ENCODE peak calls at places on chromosomes 1 and 21, in six cellular contexts. One of them, this sample, is unnamed.

GRCh38 chr1:51569284-51570062 is 47.4 kb upstream of the OSBPL9 start:
- DNase-seq in IMR-90: peak
- DNase-seq in A549: peak
- DNase-seq in K562: peak
- DNase-seq in SK-N-SH: no peak
- DNase-seq in GM12878: peak
- DNase-seq in this sample: peak

GRCh38 chr1:46489169-46489637 is 433 bp upstream of the DMBX1 start:
- DNase-seq in IMR-90: no peak
- DNase-seq in A549: no peak
- DNase-seq in K562: peak
- DNase-seq in SK-N-SH: no peak
- DNase-seq in GM12878: no peak
- DNase-seq in this sample: no peak

GRCh38 chr1:157482717-157483116 is 69.6 kb downstream of the FCRL5 start:
- DNase-seq in IMR-90: no peak
- DNase-seq in A549: no peak
- DNase-seq in K562: no peak
- DNase-seq in SK-N-SH: no peak
- DNase-seq in GM12878: no peak
- DNase-seq in this sample: no peak

GRCh38 chr1:204578867-204579664 is 62.9 kb downstream of the MDM4 start:
- DNase-seq in IMR-90: no peak
- DNase-seq in A549: no peak
- DNase-seq in K562: no peak
- DNase-seq in SK-N-SH: no peak
- DNase-seq in GM12878: peak
- DNase-seq in this sample: no peak

GRCh38 chr1:36097693-36098585 is 9.2 kb downstream of the ADPRS start:
- DNase-seq in IMR-90: no peak
- DNase-seq in A549: no peak
- DNase-seq in K562: no peak
- DNase-seq in SK-N-SH: no peak
- DNase-seq in GM12878: no peak
- DNase-seq in this sample: no peak

GRCh38 chr21:45152265-45152746 is 77.9 kb downstream of the ADARB1 start:
- DNase-seq in IMR-90: no peak
- DNase-seq in A549: no peak
- DNase-seq in K562: peak
- DNase-seq in SK-N-SH: no peak
- DNase-seq in GM12878: no peak
- DNase-seq in this sample: no peak

GRCh38 chr21:43902441-43902840 is 37.4 kb downstream of the AGPAT3 start:
- DNase-seq in IMR-90: peak
- DNase-seq in A549: no peak
- DNase-seq in K562: no peak
- DNase-seq in SK-N-SH: no peak
- DNase-seq in GM12878: no peak
- DNase-seq in this sample: no peak

GRCh38 chr1:2391385-2392070 is at the start of the genes MORN1 and RER1:
- DNase-seq in IMR-90: peak
- DNase-seq in A549: peak
- DNase-seq in K562: peak
- DNase-seq in SK-N-SH: peak
- DNase-seq in GM12878: peak
- DNase-seq in this sample: peak

GRCh38 chr1:244067893-244068292 is 16.8 kb downstream of the ZBTB18 start:
- DNase-seq in IMR-90: peak
- DNase-seq in A549: no peak
- DNase-seq in K562: no peak
- DNase-seq in SK-N-SH: no peak
- DNase-seq in GM12878: no peak
- DNase-seq in this sample: peak

GRCh38 chr1:6343506-6344405 is 49.8 kb downstream of the ACOT7 start:
- DNase-seq in IMR-90: peak
- DNase-seq in A549: peak
- DNase-seq in K562: peak
- DNase-seq in SK-N-SH: peak
- DNase-seq in GM12878: no peak
- DNase-seq in this sample: peak

GRCh38 chr1:153922076-153922837 is 515 bp downstream of the GATAD2B start:
- DNase-seq in IMR-90: no peak
- DNase-seq in A549: no peak
- DNase-seq in K562: peak
- DNase-seq in SK-N-SH: peak
- DNase-seq in GM12878: no peak
- DNase-seq in this sample: peak

GRCh38 chr1:205261946-205262668 is 34.4 kb downstream of the TMCC2 start:
- DNase-seq in IMR-90: peak
- DNase-seq in A549: no peak
- DNase-seq in K562: no peak
- DNase-seq in SK-N-SH: no peak
- DNase-seq in GM12878: no peak
- DNase-seq in this sample: no peak

GRCh38 chr1:232162001-232162400 is 467.9 kb downstream of the SIPA1L2 start:
- DNase-seq in IMR-90: no peak
- DNase-seq in A549: no peak
- DNase-seq in K562: no peak
- DNase-seq in SK-N-SH: no peak
- DNase-seq in GM12878: no peak
- DNase-seq in this sample: no peak

GRCh38 chr1:209053587-209053986 is 529.9 kb upstream of the CAMK1G start:
- DNase-seq in IMR-90: no peak
- DNase-seq in A549: no peak
- DNase-seq in K562: no peak
- DNase-seq in SK-N-SH: no peak
- DNase-seq in GM12878: no peak
- DNase-seq in this sample: no peak

GRCh38 chr1:52403566-52404115 is 582 bp downstream of the ORC1 start:
- DNase-seq in IMR-90: peak
- DNase-seq in A549: peak
- DNase-seq in K562: peak
- DNase-seq in SK-N-SH: peak
- DNase-seq in GM12878: peak
- DNase-seq in this sample: peak

GRCh38 chr1:158798531-158798930 is 17.5 kb upstream of the OR6N2 start:
- DNase-seq in IMR-90: no peak
- DNase-seq in A549: no peak
- DNase-seq in K562: no peak
- DNase-seq in SK-N-SH: no peak
- DNase-seq in GM12878: no peak
- DNase-seq in this sample: no peak

GRCh38 chr21:42073140-42074099 is 2.3 kb downstream of the UMODL1 start:
- DNase-seq in IMR-90: no peak
- DNase-seq in A549: no peak
- DNase-seq in K562: no peak
- DNase-seq in SK-N-SH: no peak
- DNase-seq in GM12878: no peak
- DNase-seq in this sample: no peak

DNA sequence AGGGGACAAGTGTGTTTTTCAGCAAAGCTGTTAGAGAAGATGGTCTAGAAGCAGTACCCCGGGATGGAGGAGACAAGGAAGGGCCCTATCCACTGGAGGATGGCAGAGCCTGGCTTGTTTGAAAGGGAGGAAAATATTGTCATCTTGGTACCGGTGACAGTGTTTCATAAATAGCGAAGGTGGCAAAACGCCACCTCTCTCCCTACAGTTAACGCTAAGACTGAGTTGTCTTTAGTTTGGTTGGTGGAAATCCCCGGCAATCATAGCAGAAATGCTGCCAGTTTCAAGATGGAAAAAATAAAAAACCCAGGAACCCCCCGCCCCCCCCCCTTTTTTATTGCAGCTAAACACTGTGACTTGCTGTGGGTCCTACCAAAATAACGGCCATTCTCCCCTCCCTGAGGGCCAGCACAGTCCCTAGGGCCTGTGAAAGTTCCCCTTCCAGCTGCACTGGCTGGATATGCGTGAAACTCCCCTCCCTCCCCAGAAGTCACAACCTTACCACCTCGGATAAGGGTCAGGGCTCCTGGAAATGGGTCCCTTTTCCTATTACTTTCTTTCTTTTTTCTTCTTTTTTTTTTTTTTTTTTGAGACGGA is 3.7 kb downstream of the PIK3CD start:
- DNase-seq in IMR-90: no peak
- DNase-seq in A549: no peak
- DNase-seq in K562: peak
- DNase-seq in SK-N-SH: no peak
- DNase-seq in GM12878: no peak
- DNase-seq in this sample: no peak
- TF ChIP-seq SMC3 in IMR-90: no peak
- TF ChIP-seq SMC3 in A549: no peak
- TF ChIP-seq SMC3 in K562: no peak
- TF ChIP-seq SMC3 in SK-N-SH: no peak
- TF ChIP-seq SMC3 in GM12878: no peak
- TF ChIP-seq SMC3 in this sample: no peak

DNA sequence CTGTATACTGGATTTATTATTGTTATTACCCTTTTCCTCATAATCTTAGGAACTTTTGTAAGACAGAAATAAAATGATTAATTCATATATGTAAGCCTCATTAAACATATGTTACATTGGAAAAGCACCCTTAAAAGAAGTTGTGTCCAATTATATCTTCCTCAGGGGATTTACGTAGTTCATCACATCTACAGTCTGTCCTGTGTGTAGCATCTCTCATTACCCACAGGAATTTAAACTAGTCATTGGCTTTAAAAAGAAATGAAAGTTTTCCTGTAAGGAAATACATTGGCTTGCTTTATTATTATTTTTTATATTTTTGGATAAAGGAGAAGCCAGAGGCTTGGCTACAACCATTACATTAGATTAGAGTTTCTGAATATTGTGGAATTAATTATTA is 56.1 kb downstream of the SWT1 start:
- DNase-seq in IMR-90: peak
- DNase-seq in A549: no peak
- DNase-seq in K562: no peak
- DNase-seq in SK-N-SH: no peak
- DNase-seq in GM12878: no peak
- DNase-seq in this sample: no peak
- TF ChIP-seq SMC3 in IMR-90: no peak
- TF ChIP-seq SMC3 in A549: no peak
- TF ChIP-seq SMC3 in K562: no peak
- TF ChIP-seq SMC3 in SK-N-SH: no peak
- TF ChIP-seq SMC3 in GM12878: no peak
- TF ChIP-seq SMC3 in this sample: no peak

GRCh38 chr1:155835548-155835947 is 21.5 kb downstream of the GON4L start:
- DNase-seq in IMR-90: no peak
- DNase-seq in A549: no peak
- DNase-seq in K562: peak
- DNase-seq in SK-N-SH: no peak
- DNase-seq in GM12878: no peak
- DNase-seq in this sample: no peak
- TF ChIP-seq SMC3 in IMR-90: no peak
- TF ChIP-seq SMC3 in A549: no peak
- TF ChIP-seq SMC3 in K562: no peak
- TF ChIP-seq SMC3 in SK-N-SH: no peak
- TF ChIP-seq SMC3 in GM12878: no peak
- TF ChIP-seq SMC3 in this sample: no peak

GRCh38 chr21:25384782-25385181 is 222.5 kb downstream of the MRPL39 start:
- DNase-seq in IMR-90: no peak
- DNase-seq in A549: no peak
- DNase-seq in K562: no peak
- DNase-seq in SK-N-SH: no peak
- DNase-seq in GM12878: no peak
- DNase-seq in this sample: no peak

GRCh38 chr21:25383545-25383944 is 223.7 kb downstream of the MRPL39 start:
- DNase-seq in IMR-90: no peak
- DNase-seq in A549: no peak
- DNase-seq in K562: no peak
- DNase-seq in SK-N-SH: no peak
- DNase-seq in GM12878: no peak
- DNase-seq in this sample: no peak

GRCh38 chr21:25387665-25388064 is 219.6 kb downstream of the MRPL39 start:
- DNase-seq in IMR-90: no peak
- DNase-seq in A549: no peak
- DNase-seq in K562: no peak
- DNase-seq in SK-N-SH: no peak
- DNase-seq in GM12878: no peak
- DNase-seq in this sample: no peak

GRCh38 chr21:25385912-25386474 is 221.3 kb downstream of the MRPL39 start:
- DNase-seq in IMR-90: peak
- DNase-seq in A549: peak
- DNase-seq in K562: peak
- DNase-seq in SK-N-SH: peak
- DNase-seq in GM12878: no peak
- DNase-seq in this sample: peak
- TF ChIP-seq SMC3 in IMR-90: peak
- TF ChIP-seq SMC3 in A549: peak
- TF ChIP-seq SMC3 in K562: peak
- TF ChIP-seq SMC3 in SK-N-SH: peak
- TF ChIP-seq SMC3 in GM12878: peak
- TF ChIP-seq SMC3 in this sample: peak

DNA sequence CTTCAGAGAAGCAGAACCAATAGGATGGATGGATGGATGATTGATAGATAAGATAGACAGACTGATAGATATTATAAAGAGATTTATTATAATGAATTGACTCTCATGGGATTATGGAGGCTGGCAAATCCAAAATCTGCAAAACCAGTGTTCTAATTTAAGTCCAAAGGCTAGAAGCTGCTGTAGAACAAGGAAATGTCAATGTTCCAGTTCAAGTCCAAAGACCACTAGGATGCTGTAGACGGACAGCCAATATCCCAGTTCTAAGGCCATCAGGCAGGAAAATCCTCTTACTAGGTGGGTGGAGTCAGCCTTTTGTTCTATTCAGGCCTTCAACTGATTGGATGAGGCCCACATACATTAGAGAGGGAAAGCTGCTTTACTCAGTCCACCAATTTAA is 4.1 kb upstream of the SLC44A3 start:
- DNase-seq in IMR-90: no peak
- DNase-seq in A549: no peak
- DNase-seq in K562: no peak
- DNase-seq in SK-N-SH: no peak
- DNase-seq in GM12878: no peak
- DNase-seq in this sample: no peak
- TF ChIP-seq SMC3 in IMR-90: no peak
- TF ChIP-seq SMC3 in A549: no peak
- TF ChIP-seq SMC3 in K562: no peak
- TF ChIP-seq SMC3 in SK-N-SH: no peak
- TF ChIP-seq SMC3 in GM12878: no peak
- TF ChIP-seq SMC3 in this sample: no peak

This sample was measured in HepG2.